ENCODE peak calls at places on chromosome 9, in five cellular contexts. K is kidney glomerular epithelial cell; T is amniotic stem cell; O is HuH-7.5; P is stimulated activated CD8-positive, alpha-beta memory T cell treated with anti-CD3 and anti-CD28 coated beads, Interleukin-12 subunit alpha, Interleukin-12 subunit beta, amount 100 ng/mL, for 1 hour. Y is an unnamed sample.

GRCh38 chr9:137745541-137745991 is 126.8 kb downstream of the EHMT1 start:
- DNase-seq in K (no peak), T (no peak), O (peak), P (no peak), Y (no peak)

GRCh38 chr9:134641173-134641985 is at the start of gene COL5A1:
- DNase-seq in K (peak), T (peak), O (peak), P (peak), Y (peak)

GRCh38 chr9:76298497-76299144 is 95.6 kb downstream of the RFK start:
- DNase-seq in K (no peak), T (no peak), O (no peak), P (no peak), Y (no peak)

GRCh38 chr9:123926986-123927385 is 2.9 kb downstream of the DENND1A start:
- DNase-seq in K (no peak), T (no peak), O (no peak), P (no peak), Y (no peak)

GRCh38 chr9:92393686-92394085 is 10.7 kb downstream of the OGN start:
- DNase-seq in K (no peak), T (no peak), O (no peak), P (no peak), Y (peak)

GRCh38 chr9:2336055-2336454 is 285.5 kb upstream of the VLDLR start:
- DNase-seq in K (no peak), T (no peak), O (no peak), P (no peak), Y (peak)

GRCh38 chr9:108543251-108543768 is 312.5 kb downstream of the ACTL7B start:
- DNase-seq in K (peak), T (no peak), O (no peak), P (no peak), Y (no peak)

GRCh38 chr9:72952914-72953313 is at the start of gene ALDH1A1:
- DNase-seq in K (peak), T (no peak), O (no peak), P (no peak), Y (peak)

GRCh38 chr9:98215821-98216220 is 23.4 kb upstream of the CORO2A start:
- DNase-seq in K (no peak), T (no peak), O (no peak), P (no peak), Y (peak)

GRCh38 chr9:91900057-91900816 is 49.8 kb downstream of the ROR2 start:
- DNase-seq in K (no peak), T (no peak), O (no peak), P (no peak), Y (peak)

GRCh38 chr9:111940697-111941096 is 44.1 kb downstream of the UGCG start:
- DNase-seq in K (no peak), T (no peak), O (no peak), P (no peak), Y (no peak)

GRCh38 chr9:20512636-20513035 is 109.7 kb downstream of the MLLT3 start:
- DNase-seq in K (no peak), T (no peak), O (no peak), P (no peak), Y (no peak)

GRCh38 chr9:33752130-33752637 is 43.2 kb upstream of the PRSS3 start:
- DNase-seq in K (no peak), T (no peak), O (peak), P (no peak), Y (no peak)

GRCh38 chr9:126989847-126990821 is 75.6 kb downstream of the RALGPS1 start:
- DNase-seq in K (no peak), T (no peak), O (no peak), P (no peak), Y (no peak)

GRCh38 chr9:137665697-137666504 is 47.1 kb downstream of the EHMT1 start:
- DNase-seq in K (no peak), T (no peak), O (no peak), P (no peak), Y (peak)

GRCh38 chr9:127555830-127556820 is 56.0 kb upstream of the STXBP1 start:
- DNase-seq in K (peak), T (peak), O (no peak), P (peak), Y (no peak)

GRCh38 chr9:35085078-35085477 is 5.3 kb upstream of the FANCG start:
- DNase-seq in K (no peak), T (no peak), O (no peak), P (no peak), Y (no peak)

GRCh38 chr9:38065369-38066075 is 3.5 kb downstream of the SHB start:
- DNase-seq in K (no peak), T (no peak), O (no peak), P (no peak), Y (no peak)

GRCh38 chr9:124329996-124330714 is 72.4 kb downstream of the NEK6 start:
- DNase-seq in K (no peak), T (no peak), O (no peak), P (no peak), Y (no peak)

GRCh38 chr9:76687861-76688374 is 76.3 kb upstream of the PCA3 start:
- DNase-seq in K (peak), T (peak), O (no peak), P (no peak), Y (peak)

GRCh38 chr9:21434202-21435014 is 5.8 kb upstream of the IFNA1 start:
- DNase-seq in K (no peak), T (peak), O (no peak), P (peak), Y (peak)

GRCh38 chr9:100058699-100059579 is 39.9 kb downstream of the ERP44 start:
- DNase-seq in K (no peak), T (no peak), O (no peak), P (no peak), Y (no peak)

GRCh38 chr9:96327694-96328352 is 25.8 kb upstream of the HSD17B3 start:
- DNase-seq in K (peak), T (peak), O (no peak), P (peak), Y (peak)

GRCh38 chr9:4301302-4301701 is 1.4 kb upstream of the GLIS3 start:
- DNase-seq in K (peak), T (no peak), O (no peak), P (no peak), Y (no peak)

GRCh38 chr9:35563791-35564197 is 41.3 kb upstream of the TESK1 start:
- DNase-seq in K (no peak), T (no peak), O (no peak), P (no peak), Y (peak)

GRCh38 chr9:112271466-112272098 is 61.8 kb downstream of the PTBP3 start:
- DNase-seq in K (peak), T (no peak), O (no peak), P (no peak), Y (no peak)

GRCh38 chr9:4228606-4229005 is 71.3 kb downstream of the GLIS3 start:
- DNase-seq in K (no peak), T (peak), O (no peak), P (no peak), Y (peak)

GRCh38 chr9:121671612-121672155 is 20.2 kb downstream of the DAB2IP start:
- DNase-seq in K (no peak), T (no peak), O (no peak), P (no peak), Y (peak)

GRCh38 chr9:129027685-129028191 is 393 bp downstream of the SH3GLB2 start:
- DNase-seq in K (no peak), T (no peak), O (peak), P (peak), Y (no peak)

GRCh38 chr9:109329274-109330258 is 8.7 kb upstream of the EPB41L4B start:
- DNase-seq in K (no peak), T (no peak), O (no peak), P (no peak), Y (peak)

GRCh38 chr9:94785211-94786169 is 59.0 kb downstream of the AOPEP start:
- DNase-seq in K (no peak), T (no peak), O (no peak), P (no peak), Y (no peak)

GRCh38 chr9:129402341-129402739 is 218.6 kb downstream of the C9orf50 start:
- DNase-seq in K (no peak), T (no peak), O (no peak), P (no peak), Y (no peak)

GRCh38 chr9:78015242-78015641 is 16.4 kb downstream of the GNAQ start:
- DNase-seq in K (no peak), T (no peak), O (no peak), P (no peak), Y (no peak)

GRCh38 chr9:129854588-129855110 is 19.4 kb downstream of the USP20 start:
- DNase-seq in K (no peak), T (no peak), O (no peak), P (no peak), Y (no peak)

GRCh38 chr9:127878652-127879377 is 1.3 kb upstream of the AK1 start:
- DNase-seq in K (no peak), T (no peak), O (no peak), P (no peak), Y (no peak)

GRCh38 chr9:137804908-137805356 is 72.7 kb upstream of the CACNA1B start:
- DNase-seq in K (no peak), T (no peak), O (no peak), P (no peak), Y (no peak)

GRCh38 chr9:85876628-85877027 is 64.3 kb upstream of the NAA35 start:
- DNase-seq in K (no peak), T (no peak), O (no peak), P (no peak), Y (no peak)

Y was measured in cardiac muscle cell.